ENCODE peak calls at places on chromosomes 4 and X, in eight cellular contexts. E, Y, O, K, R, F, S and J are unnamed samples.

GRCh38 chr4:67700119-67700873 is 659 bp downstream of the UBA6 start:
- DNase-seq in S (no peak), E (no peak), Y (no peak), K (no peak), O (peak), F (no peak), R (no peak), J (peak)

GRCh38 chr4:143617994-143618679 is 82.3 kb downstream of the FREM3 start:
- DNase-seq in O (no peak), E (no peak), F (no peak), Y (no peak), S (no peak), R (no peak), K (no peak), J (no peak)

GRCh38 chr4:182294436-182294835 is 51.2 kb downstream of the TENM3 start:
- DNase-seq in R (no peak), F (no peak), K (no peak), S (no peak), Y (no peak), E (no peak), O (no peak), J (no peak)

GRCh38 chrX:8364369-8365141 is 100.1 kb upstream of the VCX3B start:
- DNase-seq in O (no peak), E (peak), S (no peak), Y (peak), K (no peak), R (no peak), F (no peak), J (no peak)

GRCh38 chr4:63965875-63966274 is 443.4 kb downstream of the TECRL start:
- DNase-seq in K (no peak), O (no peak), S (no peak), R (no peak), F (no peak), Y (no peak), E (no peak), J (no peak)

GRCh38 chr4:87009095-87009648 is 74.4 kb downstream of the AFF1 start:
- DNase-seq in O (no peak), E (no peak), F (no peak), S (no peak), R (no peak), K (no peak), Y (no peak), J (peak)

GRCh38 chr4:83255584-83255983 is 29.0 kb downstream of the COQ2 start:
- DNase-seq in S (no peak), F (no peak), E (peak), O (peak), R (peak), K (no peak), Y (no peak), J (peak)

GRCh38 chr4:119210760-119211159 is 1.8 kb upstream of the USP53 start:
- DNase-seq in S (no peak), E (no peak), O (peak), F (no peak), K (no peak), Y (no peak), R (no peak), J (no peak)

GRCh38 chr4:1199556-1200331 is 27.4 kb upstream of the SPON2 start:
- DNase-seq in O (no peak), S (no peak), K (no peak), Y (peak), E (no peak), F (no peak), R (no peak), J (no peak)

GRCh38 chr4:125432078-125432477 is 117.3 kb downstream of the FAT4 start:
- DNase-seq in F (no peak), O (peak), E (no peak), Y (no peak), R (peak), K (no peak), S (no peak), J (no peak)

GRCh38 chrX:154040307-154040756 is 20.6 kb upstream of the IRAK1 start:
- DNase-seq in R (peak), K (no peak), Y (no peak), S (no peak), O (peak), F (no peak), E (no peak), J (peak)

GRCh38 chrX:69504626-69505612 is 793 bp downstream of the NALF2 start:
- DNase-seq in E (no peak), Y (no peak), F (no peak), K (no peak), O (no peak), S (no peak), R (no peak), J (no peak)

GRCh38 chr4:15918484-15919129 is 19.9 kb downstream of the FGFBP1 start:
- DNase-seq in S (no peak), K (no peak), F (no peak), Y (no peak), O (no peak), R (no peak), E (no peak), J (no peak)

GRCh38 chr4:16157609-16158503 is 68.4 kb downstream of the TAPT1 start:
- DNase-seq in S (no peak), Y (no peak), O (no peak), F (no peak), K (no peak), R (no peak), E (no peak), J (no peak)

GRCh38 chr4:10171055-10171454 is 54.5 kb upstream of the WDR1 start:
- DNase-seq in Y (no peak), K (no peak), O (no peak), F (no peak), E (no peak), R (no peak), S (no peak), J (peak)

GRCh38 chr4:187814737-187815465 is 180.7 kb upstream of the ZFP42 start:
- DNase-seq in R (no peak), E (no peak), S (peak), O (peak), Y (no peak), F (no peak), K (no peak), J (no peak)

GRCh38 chr4:43163101-43163792 is 270.7 kb downstream of the GRXCR1 start:
- DNase-seq in O (no peak), K (no peak), F (no peak), E (no peak), Y (no peak), S (no peak), R (no peak), J (no peak)

GRCh38 chr4:140856692-140857091 is 100.5 kb upstream of the TBC1D9 start:
- DNase-seq in O (peak), R (peak), K (peak), F (no peak), Y (no peak), S (no peak), E (no peak), J (no peak)

GRCh38 chrX:107272431-107272921 is 66.1 kb downstream of the DNAAF6 start:
- DNase-seq in Y (peak), K (no peak), R (no peak), F (no peak), E (no peak), S (peak), O (no peak), J (peak)

GRCh38 chr4:55055529-55055928 is 69.9 kb downstream of the KDR start:
- DNase-seq in S (no peak), Y (no peak), E (no peak), K (no peak), O (no peak), F (no peak), R (no peak), J (no peak)

GRCh38 chr4:76950052-76950845 is 697 bp downstream of the SEPTIN11 start:
- DNase-seq in O (peak), E (peak), S (peak), R (no peak), F (no peak), Y (peak), K (peak), J (peak)

GRCh38 chrX:47648376-47648775 is 2.0 kb downstream of the ELK1 start:
- DNase-seq in S (no peak), Y (no peak), R (no peak), F (no peak), E (no peak), K (no peak), O (no peak), J (no peak)

GRCh38 chrX:110045421-110045820 is 42.5 kb downstream of the TMEM164 start:
- DNase-seq in S (no peak), E (no peak), Y (no peak), R (no peak), K (no peak), F (no peak), O (no peak), J (no peak)

GRCh38 chr4:15495621-15496020 is 25.9 kb downstream of the CC2D2A start:
- DNase-seq in Y (no peak), O (no peak), K (no peak), F (no peak), S (no peak), E (no peak), R (no peak), J (no peak)

GRCh38 chrX:144715356-144715755 is 531.9 kb upstream of the SPANXN1 start:
- DNase-seq in E (no peak), S (no peak), R (no peak), O (no peak), F (no peak), K (no peak), Y (no peak), J (no peak)

GRCh38 chrX:46381630-46382029 is 163.6 kb downstream of the ZNF674 start:
- DNase-seq in Y (peak), R (peak), E (no peak), K (no peak), S (peak), O (no peak), F (no peak), J (peak)

GRCh38 chr4:6339818-6340445 is 70.3 kb downstream of the WFS1 start:
- DNase-seq in Y (no peak), K (no peak), S (no peak), F (no peak), R (no peak), O (no peak), E (no peak), J (no peak)

GRCh38 chr4:154399259-154399974 is 92.2 kb downstream of the DCHS2 start:
- DNase-seq in Y (no peak), F (no peak), E (no peak), R (peak), K (no peak), O (peak), S (no peak), J (no peak)

GRCh38 chr4:123120473-123120872 is 198.1 kb upstream of the NUDT6 start:
- DNase-seq in F (no peak), O (peak), Y (no peak), S (no peak), K (no peak), R (no peak), E (peak), J (no peak)

GRCh38 chrX:49041683-49042529 is 1.3 kb downstream of the TFE3 start:
- DNase-seq in Y (no peak), K (no peak), S (no peak), E (peak), R (no peak), O (peak), F (no peak), J (no peak)

GRCh38 chr4:150181536-150181935 is 103.3 kb downstream of the DCLK2 start:
- DNase-seq in R (no peak), E (no peak), Y (no peak), O (peak), S (no peak), F (no peak), K (no peak), J (no peak)

GRCh38 chrX:70554081-70554480 is 109.4 kb downstream of the DLG3 start:
- DNase-seq in S (no peak), E (no peak), K (no peak), R (peak), F (no peak), Y (no peak), O (peak), J (no peak)

GRCh38 chrX:43121637-43122036 is 343.7 kb upstream of the PPP1R2C start:
- DNase-seq in F (no peak), O (peak), E (no peak), S (no peak), R (no peak), Y (no peak), K (no peak), J (peak)

GRCh38 chrX:119698835-119699234 is 5.9 kb upstream of the SEPTIN6 start:
- DNase-seq in Y (no peak), F (no peak), K (no peak), R (peak), E (peak), S (no peak), O (peak), J (peak)